ENCODE peak calls at places on chromosomes 6 and 20, in seven cellular contexts. L is kidney, S is astrocyte, I is neural progenitor cell, K is brain microvascular endothelial cell, R is HCT116, F is HepG2. V is an unnamed sample.

GRCh38 chr6:7129784-7130569 is 22.2 kb downstream of the RREB1 start:
- DNase-seq in L (no peak), S (peak), I (no peak), K (peak), R (no peak), F (peak), V (peak)

GRCh38 chr6:24951831-24952299 is 16.1 kb upstream of the RIPOR2 start:
- DNase-seq in L (no peak), S (no peak), I (no peak), K (no peak), R (no peak), F (no peak), V (no peak)

GRCh38 chr20:53751394-53752368 is 158.0 kb upstream of the ZNF217 start:
- DNase-seq in L (no peak), S (no peak), I (no peak), K (no peak), R (no peak), F (no peak), V (peak)

GRCh38 chr20:37763105-37763504 is 69.3 kb downstream of the CTNNBL1 start:
- DNase-seq in L (no peak), S (no peak), I (no peak), K (no peak), R (no peak), F (no peak), V (no peak)

GRCh38 chr20:52033313-52033712 is 158.3 kb downstream of the ZFP64 start:
- DNase-seq in L (no peak), S (no peak), I (no peak), K (no peak), R (no peak), F (no peak), V (no peak)

GRCh38 chr6:150028799-150029198 is 3.5 kb upstream of the RAET1L start:
- DNase-seq in L (no peak), S (no peak), I (no peak), K (no peak), R (no peak), F (no peak), V (no peak)

GRCh38 chr20:5630071-5630470 is 120.1 kb upstream of the SHLD1 start:
- DNase-seq in L (no peak), S (no peak), I (no peak), K (no peak), R (no peak), F (no peak), V (peak)

GRCh38 chr6:134065706-134066105 is 13.3 kb upstream of the SLC2A12 start:
- DNase-seq in L (no peak), S (no peak), I (peak), K (no peak), R (peak), F (peak), V (peak)

GRCh38 chr6:23174781-23175361 is 605.5 kb downstream of the HDGFL1 start:
- DNase-seq in L (no peak), S (peak), I (no peak), K (peak), R (peak), F (no peak), V (peak)

GRCh38 chr20:17556842-17557674 is 12.8 kb upstream of the DSTN start:
- DNase-seq in L (peak), S (peak), I (no peak), K (no peak), R (no peak), F (no peak), V (peak)

GRCh38 chr20:13202553-13202952 is 18.5 kb upstream of the ISM1 start:
- DNase-seq in L (no peak), S (no peak), I (no peak), K (no peak), R (no peak), F (peak), V (no peak)

GRCh38 chr6:168120390-168121307 is 41.6 kb upstream of the FRMD1 start:
- DNase-seq in L (peak), S (no peak), I (no peak), K (no peak), R (no peak), F (no peak), V (no peak)

GRCh38 chr20:15220009-15220656 is 882.7 kb upstream of the FLRT3 start:
- DNase-seq in L (no peak), S (no peak), I (no peak), K (no peak), R (no peak), F (no peak), V (peak)

GRCh38 chr20:33373735-33374605 is 27.3 kb downstream of the CDK5RAP1 start:
- DNase-seq in L (no peak), S (peak), I (no peak), K (peak), R (no peak), F (peak), V (peak)

GRCh38 chr6:15254074-15254975 is 8.5 kb downstream of the JARID2 start:
- DNase-seq in L (no peak), S (no peak), I (peak), K (peak), R (no peak), F (peak), V (no peak)

GRCh38 chr6:3209114-3210023 is 18.1 kb downstream of the TUBB2B start:
- DNase-seq in L (peak), S (peak), I (peak), K (peak), R (peak), F (peak), V (peak)

GRCh38 chr6:83417880-83418663 is 12.8 kb downstream of the ME1 start:
- DNase-seq in L (no peak), S (peak), I (peak), K (peak), R (peak), F (peak), V (peak)

GRCh38 chr6:45371924-45372582 is 5.7 kb downstream of the SUPT3H start:
- DNase-seq in L (no peak), S (no peak), I (no peak), K (no peak), R (no peak), F (no peak), V (no peak)

GRCh38 chr20:51423810-51424209 is 118.7 kb downstream of the NFATC2 start:
- DNase-seq in L (peak), S (no peak), I (peak), K (no peak), R (no peak), F (no peak), V (no peak)

GRCh38 chr6:97663252-97663651 is 380.2 kb upstream of the MMS22L start:
- DNase-seq in L (no peak), S (no peak), I (no peak), K (no peak), R (no peak), F (no peak), V (no peak)

GRCh38 chr6:48535569-48535968 is 424.6 kb upstream of the PTCHD4 start:
- DNase-seq in L (no peak), S (peak), I (peak), K (peak), R (no peak), F (no peak), V (peak)

GRCh38 chr20:48384147-48384818 is 443.5 kb downstream of the PREX1 start:
- DNase-seq in L (no peak), S (no peak), I (no peak), K (no peak), R (peak), F (no peak), V (no peak)

GRCh38 chr6:36783603-36784378 is 55.5 kb downstream of the CPNE5 start:
- DNase-seq in L (peak), S (no peak), I (no peak), K (no peak), R (no peak), F (no peak), V (no peak)

GRCh38 chr6:157184202-157185015 is 138.9 kb downstream of the TMEM242 start:
- DNase-seq in L (peak), S (peak), I (peak), K (peak), R (peak), F (peak), V (peak)

GRCh38 chr6:42394881-42395620 is 56.7 kb downstream of the TRERF1 start:
- DNase-seq in L (no peak), S (no peak), I (no peak), K (no peak), R (no peak), F (no peak), V (no peak)

GRCh38 chr6:143806282-143807102 is 36.6 kb upstream of the LTV1 start:
- DNase-seq in L (no peak), S (peak), I (no peak), K (peak), R (no peak), F (no peak), V (peak)

GRCh38 chr6:105207524-105208269 is 27.9 kb upstream of the POPDC3 start:
- DNase-seq in L (no peak), S (peak), I (no peak), K (peak), R (no peak), F (no peak), V (peak)

GRCh38 chr6:117399924-117400323 is 25.8 kb downstream of the ROS1 start:
- DNase-seq in L (no peak), S (no peak), I (no peak), K (no peak), R (no peak), F (peak), V (no peak)

DNA sequence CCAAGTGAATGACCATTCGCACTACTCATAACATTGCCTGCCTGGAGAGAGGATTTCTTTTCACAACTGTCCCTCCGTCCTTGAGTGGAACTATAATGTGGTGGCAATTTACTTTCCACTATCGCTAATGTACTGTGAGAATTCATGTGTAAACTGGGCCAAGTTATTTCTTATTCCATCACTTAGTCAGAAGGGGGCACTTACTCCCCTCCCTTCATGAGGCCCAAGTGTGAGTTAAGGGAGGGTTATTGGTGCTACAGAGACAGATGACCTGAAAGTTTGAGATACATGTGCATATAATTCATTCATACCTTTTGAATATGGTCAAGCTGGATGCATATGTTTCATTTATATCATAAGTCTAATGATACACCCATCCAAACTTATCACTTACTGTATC is 65.2 kb upstream of the LOC128125822 start:
- DNase-seq in L (no peak), S (no peak), I (no peak), K (no peak), R (no peak), F (no peak), V (no peak)
- H3K4me3 ChIP-seq in L (no peak), S (no peak), I (no peak), K (no peak), R (no peak), F (no peak), V (no peak)

GRCh38 chr6:108492131-108492766 is 68.5 kb upstream of the FOXO3 start:
- DNase-seq in L (no peak), S (peak), I (peak), K (peak), R (peak), F (peak), V (peak)

GRCh38 chr6:108502826-108503225 is 57.9 kb upstream of the FOXO3 start:
- DNase-seq in L (no peak), S (no peak), I (no peak), K (no peak), R (no peak), F (no peak), V (no peak)

GRCh38 chr6:108501559-108501958 is 59.2 kb upstream of the FOXO3 start:
- DNase-seq in L (no peak), S (peak), I (no peak), K (peak), R (no peak), F (no peak), V (peak)

GRCh38 chr6:108494434-108494833 is 66.3 kb upstream of the FOXO3 start:
- DNase-seq in L (no peak), S (no peak), I (no peak), K (no peak), R (no peak), F (no peak), V (no peak)

DNA sequence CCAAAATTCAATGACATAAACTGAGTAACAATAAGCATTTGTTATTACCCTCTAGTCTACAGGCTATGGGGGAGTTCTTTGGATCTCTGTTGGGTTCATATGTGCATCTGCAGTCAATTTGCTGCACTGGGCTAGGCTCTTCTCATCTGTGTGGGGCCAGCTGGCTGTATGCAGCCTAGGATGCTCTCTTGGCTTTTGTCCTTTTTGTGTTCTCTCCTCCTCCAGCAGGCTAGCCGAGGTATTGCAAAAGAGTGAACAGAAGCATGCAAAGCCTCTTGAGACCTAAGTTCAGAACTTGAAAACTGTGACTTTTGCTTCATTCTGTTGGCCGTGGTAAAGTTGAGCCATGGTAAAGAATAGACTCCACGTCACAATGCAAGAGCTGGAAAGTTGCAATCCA is 62.8 kb upstream of the FOXO3 start:
- DNase-seq in L (no peak), S (no peak), I (peak), K (peak), R (peak), F (peak), V (peak)
- TF ChIP-seq CTCF in L (peak), S (peak), I (peak), K (peak), R (peak), F (peak), V (peak)

GRCh38 chr6:119343167-119343566 is 6.4 kb downstream of the MAN1A1 start:
- DNase-seq in L (no peak), S (no peak), I (no peak), K (no peak), R (no peak), F (no peak), V (no peak)

GRCh38 chr6:119345114-119345513 is 4.4 kb downstream of the MAN1A1 start:
- DNase-seq in L (no peak), S (no peak), I (no peak), K (no peak), R (no peak), F (no peak), V (no peak)

GRCh38 chr6:119342430-119342829 is 7.1 kb downstream of the MAN1A1 start:
- DNase-seq in L (no peak), S (no peak), I (no peak), K (no peak), R (no peak), F (no peak), V (no peak)

GRCh38 chr6:119343573-119344146 is 5.9 kb downstream of the MAN1A1 start:
- DNase-seq in L (no peak), S (no peak), I (no peak), K (no peak), R (no peak), F (peak), V (no peak)

GRCh38 chr6:119344306-119344705 is 5.3 kb downstream of the MAN1A1 start:
- DNase-seq in L (no peak), S (no peak), I (no peak), K (no peak), R (no peak), F (peak), V (no peak)
- H3K4me3 ChIP-seq in L (peak), S (no peak), I (no peak), K (no peak), R (no peak), F (peak), V (no peak)

GRCh38 chr20:58209652-58210397 is 18.6 kb downstream of the ANKRD60 start:
- DNase-seq in L (peak), S (peak), I (peak), K (peak), R (peak), F (peak), V (peak)
- TF ChIP-seq CTCF in L (peak), S (peak), I (peak), K (peak), R (peak), F (peak), V (peak)

GRCh38 chr20:36682311-36682710 is 36.3 kb upstream of the SLA2 start:
- DNase-seq in L (no peak), S (no peak), I (no peak), K (no peak), R (no peak), F (no peak), V (no peak)

GRCh38 chr20:36672991-36673390 is 27.0 kb upstream of the SLA2 start:
- DNase-seq in L (no peak), S (no peak), I (no peak), K (no peak), R (no peak), F (no peak), V (no peak)

GRCh38 chr20:36677422-36677771 is 31.4 kb upstream of the SLA2 start:
- DNase-seq in L (no peak), S (no peak), I (no peak), K (no peak), R (no peak), F (no peak), V (no peak)

DNA sequence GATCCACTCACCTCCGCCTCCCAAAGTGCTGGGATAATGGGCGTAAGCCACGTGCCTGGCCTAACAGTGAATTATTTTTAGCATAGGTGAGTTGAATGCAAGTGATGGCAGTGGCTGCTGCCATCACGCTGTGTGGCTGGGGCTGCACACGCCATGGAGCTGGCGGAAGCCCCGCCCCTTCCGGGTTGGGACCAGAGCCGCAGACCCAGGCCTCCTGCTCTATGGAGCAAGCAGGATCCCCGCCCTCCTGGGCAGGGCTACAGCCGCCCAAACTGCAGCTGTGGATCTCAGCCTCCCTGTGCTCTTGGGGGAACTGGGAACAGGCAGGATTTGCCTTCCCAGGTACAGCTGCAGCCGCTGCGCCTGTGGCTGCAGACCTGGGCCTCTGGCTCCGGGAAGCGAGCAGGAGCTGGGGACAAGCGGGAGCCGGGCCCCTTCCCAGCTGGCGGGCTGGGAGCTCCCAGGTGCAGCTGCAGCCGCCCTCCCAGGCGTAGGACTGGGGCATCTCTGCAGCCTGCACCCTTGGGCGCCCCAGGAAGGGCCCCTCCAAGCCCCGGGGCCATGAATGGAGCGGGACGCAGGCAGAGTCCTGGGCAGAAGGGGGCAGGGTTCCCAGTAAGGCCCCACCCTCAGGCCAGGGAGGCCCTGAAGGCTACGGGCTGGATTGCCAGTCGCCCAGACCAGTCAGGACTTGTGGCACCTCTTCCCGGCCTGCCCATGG is 30.9 kb upstream of the SLA2 start:
- DNase-seq in L (no peak), S (no peak), I (peak), K (no peak), R (peak), F (peak), V (no peak)
- H3K4me3 ChIP-seq in L (no peak), S (no peak), I (peak), K (no peak), R (no peak), F (no peak), V (no peak)

DNA sequence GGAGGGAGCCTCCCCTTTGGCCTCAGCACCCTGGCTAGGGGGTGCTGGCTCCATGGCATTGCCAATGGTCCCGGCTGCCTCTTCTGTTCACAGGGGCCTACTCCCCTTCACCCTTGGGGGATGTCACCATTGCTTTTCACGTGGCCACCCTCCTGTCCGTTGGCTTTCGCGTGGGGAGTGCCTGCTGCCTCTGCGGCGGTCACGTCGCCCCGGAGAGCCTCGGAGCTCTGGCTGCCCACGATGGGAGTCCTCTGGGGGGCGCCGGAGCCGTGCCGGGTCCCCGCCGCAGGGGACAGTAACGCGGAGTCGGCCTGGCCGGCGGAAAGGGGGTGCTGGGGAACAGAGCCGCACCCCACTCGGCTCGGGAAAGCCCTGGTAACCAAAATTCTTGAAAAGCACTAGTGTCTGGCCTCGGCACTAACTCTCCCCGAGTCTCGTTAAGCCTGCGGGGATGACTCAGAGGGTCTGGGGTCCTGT is 661 bp upstream of the HEBP2 start:
- DNase-seq in L (peak), S (no peak), I (peak), K (no peak), R (no peak), F (no peak), V (no peak)
- TF ChIP-seq CTCF in L (no peak), S (peak), I (peak), K (peak), R (no peak), F (peak), V (peak)

GRCh38 chr6:140379919-140380318 is 1005.5 kb upstream of the CITED2 start:
- DNase-seq in L (no peak), S (peak), I (no peak), K (no peak), R (no peak), F (peak), V (peak)
- H3K4me3 ChIP-seq in L (no peak), S (no peak), I (no peak), K (no peak), R (no peak), F (no peak), V (no peak)

GRCh38 chr20:62585571-62585970 is 56.7 kb upstream of the SLCO4A1 start:
- DNase-seq in L (no peak), S (no peak), I (no peak), K (no peak), R (no peak), F (no peak), V (no peak)

GRCh38 chr20:62581308-62581707 is 61.0 kb upstream of the SLCO4A1 start:
- DNase-seq in L (no peak), S (no peak), I (no peak), K (no peak), R (no peak), F (no peak), V (no peak)

GRCh38 chr20:62584671-62585512 is 57.4 kb upstream of the SLCO4A1 start:
- DNase-seq in L (no peak), S (no peak), I (no peak), K (no peak), R (no peak), F (no peak), V (no peak)

GRCh38 chr20:62581806-62582205 is 60.5 kb upstream of the SLCO4A1 start:
- DNase-seq in L (no peak), S (no peak), I (no peak), K (no peak), R (no peak), F (no peak), V (no peak)

GRCh38 chr20:62583424-62583920 is 58.8 kb upstream of the SLCO4A1 start:
- DNase-seq in L (no peak), S (no peak), I (peak), K (no peak), R (no peak), F (no peak), V (peak)
- TF ChIP-seq CTCF in L (peak), S (no peak), I (no peak), K (peak), R (no peak), F (peak), V (peak)

DNA sequence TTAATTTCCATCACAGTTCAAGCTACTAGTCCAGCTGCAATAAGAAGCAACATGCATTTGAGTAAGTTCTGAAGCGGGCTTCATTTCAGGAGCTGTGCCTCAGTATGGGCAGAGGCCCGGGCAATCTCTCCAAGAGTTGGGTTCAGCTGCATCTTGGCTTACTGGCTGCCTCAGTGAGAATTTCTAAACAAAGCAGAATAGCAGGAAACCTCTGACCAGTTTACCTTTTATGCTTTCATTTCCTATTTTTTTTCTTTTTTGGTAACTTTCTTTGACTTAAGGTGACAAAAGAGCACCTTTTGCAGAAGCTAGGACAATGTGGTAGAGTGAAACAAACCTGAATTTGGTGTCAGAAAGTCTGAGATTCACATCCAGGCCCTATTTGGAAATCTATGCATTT is 51.0 kb upstream of the FBXO30 start:
- DNase-seq in L (no peak), S (no peak), I (no peak), K (no peak), R (no peak), F (no peak), V (no peak)
- H3K4me3 ChIP-seq in L (no peak), S (no peak), I (no peak), K (no peak), R (no peak), F (no peak), V (no peak)